ENCODE peak calls at places on chromosomes 7 and 10, in seven cellular contexts. T is NCI-H345; U is left colon; Y is activated T-helper 1 cell treated with anti-CD3 and anti-CD28 coated beads, Interleukin-12 subunit alpha, Interleukin-12 subunit beta, Interleukin-2, Interleukin-4 antibody, amounts not matched to agents 30 ng/mL and 10 ng/mL and 1 ng/mL, durations not matched to agents 14 hours and 24 hours and 36 hours; J is IMR-90; X is pancreas; R is globus pallidus. Q is an unnamed sample.

GRCh38 chr7:101465576-101466196 is 103.0 kb downstream of the COL26A1 start:
- DNase-seq in X (no peak), R (no peak), T (no peak), J (no peak), Y (no peak), U (no peak), Q (no peak)

GRCh38 chr10:132132391-132132841 is 54.3 kb upstream of the DPYSL4 start:
- DNase-seq in U (no peak), T (no peak), J (no peak), X (no peak), R (peak), Y (no peak), Q (no peak)

GRCh38 chr10:76301950-76302349 is 870.5 kb downstream of the LRMDA start:
- DNase-seq in Y (no peak), T (peak), R (no peak), J (no peak), X (no peak), U (no peak), Q (no peak)

GRCh38 chr7:98569606-98570337 is 47.3 kb upstream of the NPTX2 start:
- DNase-seq in X (peak), R (peak), T (no peak), U (no peak), J (no peak), Y (no peak), Q (no peak)

GRCh38 chr7:116210345-116211005 is at the start of gene TES:
- DNase-seq in U (peak), T (peak), J (peak), X (peak), R (no peak), Y (peak), Q (peak)

GRCh38 chr10:44334621-44335184 is 50.2 kb downstream of the CXCL12 start:
- DNase-seq in R (no peak), U (no peak), J (peak), T (no peak), Y (no peak), X (no peak), Q (no peak)

GRCh38 chr10:63064706-63065105 is 68.4 kb upstream of the NRBF2 start:
- DNase-seq in T (no peak), U (no peak), J (no peak), R (no peak), X (no peak), Y (no peak), Q (no peak)

GRCh38 chr7:149081914-149082313 is 8.6 kb downstream of the ZNF786 start:
- DNase-seq in J (no peak), U (no peak), R (no peak), Y (no peak), T (no peak), X (no peak), Q (no peak)

GRCh38 chr10:97764519-97764931 is 7.3 kb downstream of the SFRP5 start:
- DNase-seq in U (no peak), Y (no peak), X (no peak), J (no peak), T (no peak), R (no peak), Q (no peak)